ENCODE peak calls at places on chromosomes 11 and 22, in five cellular contexts. U is body of pancreas, T is uterus, E is endothelial cell of umbilical vein, M is Peyer's patch. J is an unnamed sample. For H3K4me1, the result is how much of the 10 kb centered on the place peaks cover.

GRCh38 chr11:126969865-126970479 is 30.6 kb downstream of the KIRREL3 start:
- DNase-seq in U (no peak), T (no peak), E (no peak), M (no peak), J (no peak)

GRCh38 chr22:32411388-32411787 is 659 bp downstream of the RTCB start:
- DNase-seq in M (no peak), E (peak), T (no peak), U (no peak), J (no peak)

GRCh38 chr11:120198403-120198786 is 12.4 kb upstream of the OAF start:
- DNase-seq in E (no peak), M (peak), T (no peak), U (no peak), J (peak)

GRCh38 chr11:134586726-134587125 is 174.7 kb upstream of the B3GAT1 start:
- DNase-seq in E (no peak), U (no peak), T (no peak), M (no peak), J (no peak)

GRCh38 chr11:63503492-63503891 is 2.4 kb upstream of the LGALS12 start:
- DNase-seq in T (no peak), M (no peak), U (peak), E (no peak), J (peak)

GRCh38 chr22:49960967-49961600 is 512 bp downstream of the PIM3 start:
- DNase-seq in E (peak), M (peak), T (peak), U (peak), J (no peak)

GRCh38 chr11:83819936-83820549 is 533.9 kb upstream of the CCDC90B start:
- DNase-seq in E (peak), U (peak), M (no peak), T (peak), J (peak)

GRCh38 chr11:45900916-45901617 is 6.0 kb downstream of the FREY1 start:
- DNase-seq in T (no peak), M (no peak), U (peak), E (no peak), J (no peak)

GRCh38 chr22:28397324-28397723 is 282.3 kb downstream of the TTC28 start:
- DNase-seq in T (no peak), M (no peak), E (no peak), U (no peak), J (no peak)

DNA sequence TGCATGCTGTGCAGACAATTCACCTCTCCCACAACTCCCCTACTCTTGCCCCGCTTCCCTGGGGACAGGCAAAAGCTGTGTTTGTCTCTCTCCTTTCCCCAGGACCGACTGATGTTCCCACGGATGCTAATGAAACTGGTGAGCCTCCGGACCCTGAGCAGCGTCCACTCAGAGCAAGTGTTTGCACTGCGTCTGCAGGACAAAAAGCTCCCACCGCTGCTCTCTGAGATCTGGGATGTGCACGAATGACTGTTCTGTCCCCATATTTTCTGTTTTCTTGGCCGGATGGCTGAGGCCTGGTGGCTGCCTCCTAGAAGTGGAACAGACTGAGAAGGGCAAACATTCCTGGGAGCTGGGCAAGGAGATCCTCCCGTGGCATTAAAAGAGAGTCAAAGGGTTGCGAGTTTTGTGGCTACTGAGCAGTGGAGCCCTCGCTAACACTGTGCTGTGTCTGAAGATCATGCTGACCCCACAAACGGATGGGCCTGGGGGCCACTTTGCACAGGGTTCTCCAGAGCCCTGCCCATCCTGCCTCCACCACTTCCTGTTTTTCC is 1.4 kb upstream of the MADD start:
- DNase-seq in T (no peak), E (no peak), U (no peak), M (no peak), J (no peak)
- TF ChIP-seq POLR2A in T (no peak), E (no peak), U (no peak), M (no peak), J (no peak)

GRCh38 chr11:69894126-69895047 is 75.2 kb upstream of the FGF3 start:
- DNase-seq in E (no peak), T (no peak), M (peak), U (no peak), J (no peak)

GRCh38 chr11:69892986-69893555 is 73.9 kb upstream of the FGF3 start:
- DNase-seq in E (no peak), U (peak), T (no peak), M (peak), J (no peak)

GRCh38 chr11:69891421-69892236 is 72.4 kb upstream of the FGF3 start:
- DNase-seq in U (no peak), E (no peak), T (no peak), M (peak), J (no peak)

GRCh38 chr11:69892237-69892985 is 73.2 kb upstream of the FGF3 start:
- DNase-seq in U (no peak), E (no peak), T (no peak), M (no peak), J (peak)

GRCh38 chr11:69893631-69894030 is 74.4 kb upstream of the FGF3 start:
- DNase-seq in E (no peak), M (peak), U (no peak), T (no peak), J (no peak)
- H3K4me1 ChIP-seq in E (under half), M (under half), U (under half), T (under half), J (under half)

GRCh38 chr11:24091594-24091993 is 405.3 kb upstream of the LUZP2 start:
- DNase-seq in U (no peak), T (no peak), E (no peak), M (no peak), J (no peak)
- TF ChIP-seq POLR2A in U (no peak), T (no peak), E (no peak), M (no peak), J (no peak)

GRCh38 chr11:17607572-17608570 is 60.8 kb downstream of the OTOG start:
- DNase-seq in U (no peak), E (no peak), M (no peak), T (no peak), J (peak)
- H3K4me1 ChIP-seq in U (under half), E (under half), M (under half), T (under half), J (under half)

GRCh38 chr11:3808846-3809623 is 675 bp downstream of the PGAP2 start:
- DNase-seq in E (peak), T (no peak), U (peak), M (no peak), J (no peak)

GRCh38 chr11:3809624-3809928 is 1.2 kb downstream of the PGAP2 start:
- DNase-seq in T (no peak), E (no peak), U (no peak), M (no peak), J (no peak)

GRCh38 chr11:3810446-3810845 is 2.1 kb downstream of the PGAP2 start:
- DNase-seq in M (no peak), E (no peak), U (no peak), T (no peak), J (no peak)

GRCh38 chr11:3810951-3811350 is 2.6 kb downstream of the PGAP2 start:
- DNase-seq in M (no peak), T (no peak), U (no peak), E (no peak), J (peak)

DNA sequence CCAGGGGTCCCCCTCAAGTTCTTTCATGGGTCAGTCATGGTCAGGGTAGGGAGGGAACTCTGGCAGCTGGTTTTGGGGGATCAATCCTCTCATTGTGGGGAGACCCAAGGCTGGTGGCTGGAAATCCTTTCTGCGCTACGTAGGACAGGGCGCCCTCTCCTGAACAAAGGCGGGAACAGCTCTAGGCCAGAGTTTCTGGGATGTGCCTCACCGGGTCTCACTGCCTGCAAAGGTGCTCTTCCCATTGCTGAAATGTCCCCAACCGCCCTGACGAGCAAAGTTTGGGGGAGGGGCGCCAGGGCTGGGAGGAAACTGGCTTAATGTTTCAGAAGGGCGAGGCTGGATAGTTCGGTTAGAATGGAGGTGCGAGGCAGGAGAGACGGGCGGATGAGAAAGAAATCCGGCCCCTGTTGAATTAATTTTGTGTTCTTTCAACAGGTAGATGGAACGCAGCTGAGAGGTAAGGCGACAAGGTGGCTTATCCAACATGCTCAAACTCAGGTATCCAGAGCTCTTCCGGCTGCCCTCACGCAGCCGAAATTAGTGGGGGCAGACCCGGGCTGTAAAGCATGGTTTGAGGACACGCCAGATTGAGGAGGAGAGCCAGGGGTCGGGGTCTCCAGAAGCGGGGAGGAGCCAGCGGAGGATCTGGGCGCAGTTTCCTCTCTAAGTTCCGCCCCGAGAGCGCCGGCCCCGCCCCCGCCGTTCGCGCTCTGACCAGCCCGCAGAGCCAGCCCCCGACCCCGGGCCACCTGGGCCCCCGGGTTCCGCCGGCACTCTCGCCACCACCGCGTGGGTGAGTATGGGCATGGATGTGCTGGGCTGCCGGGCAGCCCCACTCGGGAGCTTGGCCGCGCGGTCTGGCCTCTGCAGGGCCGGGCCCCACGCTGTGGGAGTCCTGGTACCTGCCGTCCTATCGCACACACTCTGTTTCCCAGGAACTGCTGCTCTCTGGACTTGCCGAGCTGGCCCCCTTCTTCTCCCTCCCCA is at the start of gene PGAP2:
- DNase-seq in E (peak), M (peak), T (peak), U (peak), J (peak)
- TF ChIP-seq POLR2A in E (no peak), M (no peak), T (no peak), U (no peak), J (no peak)

GRCh38 chr22:46000081-46001027 is 23.4 kb upstream of the WNT7B start:
- DNase-seq in E (no peak), U (no peak), T (no peak), M (peak), J (no peak)
- H3K4me1 ChIP-seq in E (under half), U (under half), T (under half), M (half or more), J (half or more)

DNA sequence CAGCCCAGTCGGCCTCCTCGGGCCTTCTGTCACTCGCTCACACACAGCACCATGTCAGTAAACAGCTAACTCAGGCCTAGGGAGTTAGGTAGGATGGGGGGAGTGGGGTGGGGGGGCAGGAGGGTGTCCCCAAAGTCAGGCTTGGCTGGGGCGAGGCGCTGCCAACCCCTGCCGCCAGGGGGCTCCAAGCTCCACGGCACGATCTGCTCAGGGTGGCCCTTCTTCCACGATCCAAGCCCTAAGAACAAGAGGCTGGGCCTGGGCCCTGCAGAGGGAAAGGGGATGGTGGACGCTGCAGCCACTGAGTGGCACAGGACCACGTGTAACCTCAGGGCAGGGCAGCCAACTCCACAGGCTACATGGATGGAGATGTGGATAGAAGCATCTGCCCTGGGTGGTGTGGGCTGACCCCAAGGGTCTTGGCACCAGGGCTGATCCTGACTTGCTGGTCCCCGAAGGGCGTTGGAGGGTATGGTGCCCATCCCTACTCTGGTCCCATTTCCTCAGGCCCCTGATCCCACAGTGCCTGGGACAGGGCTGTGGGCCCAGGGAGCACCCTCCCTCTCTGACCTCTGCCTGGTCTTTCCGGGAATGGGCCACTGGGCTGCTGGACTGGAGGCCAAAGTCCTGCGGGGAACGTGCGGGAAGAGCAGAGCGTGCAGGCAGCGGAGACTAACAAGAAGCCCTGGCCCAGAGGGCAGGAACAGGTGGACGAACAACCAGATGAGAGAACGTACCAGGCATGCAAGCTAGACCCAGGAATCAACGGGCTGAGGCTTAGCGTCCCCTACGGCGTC is 29.1 kb upstream of the TXNRD2 start:
- DNase-seq in M (peak), E (peak), U (peak), T (peak), J (peak)
- TF ChIP-seq POLR2A in M (no peak), E (no peak), U (no peak), T (no peak), J (no peak)

GRCh38 chr22:38173156-38173906 is 8.3 kb downstream of the PLA2G6 start:
- DNase-seq in E (no peak), U (no peak), M (no peak), T (no peak), J (no peak)
- H3K4me1 ChIP-seq in E (under half), U (under half), M (under half), T (under half), J (under half)

DNA sequence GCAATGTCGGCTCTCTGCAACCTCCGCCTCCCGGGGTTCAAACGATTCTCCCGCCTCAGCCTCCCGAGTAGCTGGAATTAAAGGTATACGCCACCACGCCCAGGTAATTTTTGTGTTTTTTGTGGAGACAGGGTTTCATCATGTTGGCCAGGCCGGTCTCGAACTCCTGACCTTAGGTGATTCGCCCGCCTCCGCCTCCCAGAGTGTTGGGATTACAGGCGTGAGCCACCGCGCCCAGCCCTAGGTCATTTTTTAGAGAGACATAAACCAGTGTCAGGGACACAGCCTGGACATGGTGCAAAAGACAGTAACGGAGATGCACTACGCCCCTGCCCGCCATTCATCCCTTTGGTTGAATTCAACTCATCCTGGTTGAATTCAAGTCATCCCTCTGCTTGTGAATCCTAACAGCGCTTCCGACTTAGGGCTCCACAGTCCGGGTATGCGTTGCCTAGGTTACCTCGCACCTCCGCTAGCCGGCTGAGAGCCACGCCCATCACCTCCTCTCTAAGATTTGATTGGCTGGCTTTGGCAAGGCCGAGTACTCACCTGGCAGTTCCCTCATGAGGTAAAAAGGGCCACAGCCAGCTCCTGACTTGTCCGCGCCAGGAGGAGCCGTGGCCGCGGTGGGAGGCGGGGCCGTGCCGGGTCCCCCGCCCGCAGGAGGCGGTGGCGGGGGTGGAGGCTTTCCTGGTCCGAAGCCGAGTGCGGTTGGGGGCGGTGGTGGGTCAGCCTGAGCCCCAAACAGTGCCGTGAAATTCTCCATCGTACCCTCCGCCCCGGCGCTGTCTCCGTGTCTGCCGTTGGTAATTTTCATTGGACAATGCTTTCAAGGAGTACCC is at the start of gene MED19:
- DNase-seq in U (peak), E (no peak), M (peak), T (peak), J (peak)
- TF ChIP-seq POLR2A in U (peak), E (peak), M (peak), T (peak), J (no peak)

J was measured in heart left ventricle.